ENCODE peak calls at places on chromosomes 7 and 10, in four cellular contexts. W is neural progenitor cell, L is OCI-LY7, E is PC-3. Y is an unnamed sample.

GRCh38 chr7:15602236-15602635 is 40.4 kb upstream of the AGMO start:
- DNase-seq in W (no peak), L (no peak), E (no peak), Y (no peak)

GRCh38 chr10:76403876-76404275 is 972.5 kb downstream of the LRMDA start:
- DNase-seq in W (no peak), L (no peak), E (peak), Y (peak)

GRCh38 chr10:132829403-132829802 is 43.5 kb upstream of the NKX6-2 start:
- DNase-seq in W (no peak), L (no peak), E (no peak), Y (no peak)

GRCh38 chr10:3339531-3339950 is 167.0 kb upstream of the PITRM1 start:
- DNase-seq in W (no peak), L (no peak), E (peak), Y (peak)

GRCh38 chr7:45703373-45703821 is 129.2 kb downstream of the ADCY1 start:
- DNase-seq in W (no peak), L (no peak), E (no peak), Y (no peak)

GRCh38 chr7:130366561-130366960 is 13.7 kb upstream of the CPA1 start:
- DNase-seq in W (no peak), L (no peak), E (peak), Y (peak)

GRCh38 chr10:97302088-97302791 is 9.8 kb upstream of the ARHGAP19 start:
- DNase-seq in W (no peak), L (no peak), E (no peak), Y (no peak)

GRCh38 chr10:116891208-116891607 is 41.9 kb downstream of the ENO4 start:
- DNase-seq in W (no peak), L (no peak), E (peak), Y (peak)

GRCh38 chr7:119026391-119026790 is 801.9 kb downstream of the ANKRD7 start:
- DNase-seq in W (no peak), L (no peak), E (no peak), Y (no peak)

GRCh38 chr10:3091346-3091787 is 24.0 kb downstream of the PFKP start:
- DNase-seq in W (no peak), L (no peak), E (peak), Y (peak)

GRCh38 chr10:22959950-22960349 is 32.1 kb downstream of the ARMC3 start:
- DNase-seq in W (no peak), L (no peak), E (no peak), Y (no peak)

GRCh38 chr10:22002531-22003110 is 909 bp downstream of the DNAJC1 start:
- DNase-seq in W (peak), L (peak), E (peak), Y (peak)

GRCh38 chr10:76396126-76396525 is 964.7 kb downstream of the LRMDA start:
- DNase-seq in W (no peak), L (no peak), E (no peak), Y (no peak)

GRCh38 chr10:52949899-52950298 is 177.3 kb upstream of the MBL2 start:
- DNase-seq in W (peak), L (peak), E (peak), Y (no peak)

GRCh38 chr7:120554960-120555571 is 282.1 kb downstream of the KCND2 start:
- DNase-seq in W (peak), L (peak), E (peak), Y (peak)

GRCh38 chr7:107742678-107743566 is 1.0 kb upstream of the CBLL1 start:
- DNase-seq in W (peak), L (no peak), E (no peak), Y (no peak)

GRCh38 chr7:124856299-124856888 is 73.2 kb downstream of the POT1 start:
- DNase-seq in W (peak), L (peak), E (peak), Y (peak)

GRCh38 chr7:77811895-77812685 is 13.5 kb downstream of the PHTF2 start:
- DNase-seq in W (no peak), L (no peak), E (peak), Y (peak)

GRCh38 chr10:16509996-16510395 is 11.7 kb downstream of the C1QL3 start:
- DNase-seq in W (no peak), L (no peak), E (no peak), Y (peak)

GRCh38 chr10:30197186-30197585 is 137.8 kb upstream of the JCAD start:
- DNase-seq in W (no peak), L (no peak), E (no peak), Y (no peak)

GRCh38 chr10:119120413-119120867 is 16.5 kb downstream of the DENND10 start:
- DNase-seq in W (no peak), L (peak), E (peak), Y (peak)

GRCh38 chr7:47100815-47101435 is 481.0 kb downstream of the TNS3 start:
- DNase-seq in W (peak), L (peak), E (peak), Y (peak)

GRCh38 chr7:19114591-19114855 is 2.9 kb downstream of the TWIST1 start:
- DNase-seq in W (no peak), L (no peak), E (peak), Y (peak)

GRCh38 chr7:151754142-151754590 is 122.7 kb downstream of the PRKAG2 start:
- DNase-seq in W (peak), L (peak), E (peak), Y (peak)

GRCh38 chr7:6648066-6648814 is 11.1 kb downstream of the ZNF316 start:
- DNase-seq in W (no peak), L (no peak), E (no peak), Y (no peak)

GRCh38 chr7:80420876-80421275 is 91.0 kb downstream of the GNAT3 start:
- DNase-seq in W (no peak), L (no peak), E (no peak), Y (no peak)

GRCh38 chr10:16984242-16984641 is 145.4 kb downstream of the CUBN start:
- DNase-seq in W (no peak), L (no peak), E (no peak), Y (no peak)

GRCh38 chr10:35821339-35821911 is 179.3 kb upstream of the FZD8 start:
- DNase-seq in W (no peak), L (no peak), E (no peak), Y (no peak)

GRCh38 chr7:5287802-5288201 is 5.1 kb downstream of the SLC29A4 start:
- DNase-seq in W (no peak), L (no peak), E (no peak), Y (no peak)

GRCh38 chr10:126253613-126254002 is 134.7 kb downstream of the ADAM12 start:
- DNase-seq in W (no peak), L (no peak), E (peak), Y (peak)

GRCh38 chr7:26507375-26508068 is 215.9 kb downstream of the SNX10 start:
- DNase-seq in W (no peak), L (no peak), E (no peak), Y (no peak)

GRCh38 chr10:62926407-62926806 is 110.2 kb upstream of the EGR2 start:
- DNase-seq in W (no peak), L (no peak), E (no peak), Y (no peak)

GRCh38 chr10:59336632-59337031 is 25.7 kb downstream of the FAM13C start:
- DNase-seq in W (no peak), L (no peak), E (no peak), Y (peak)

GRCh38 chr10:127535802-127536515 is 13.2 kb upstream of the NPS start:
- DNase-seq in W (no peak), L (no peak), E (no peak), Y (no peak)

GRCh38 chr10:118343115-118343514 is 991 bp upstream of the FAM204A start:
- DNase-seq in W (no peak), L (no peak), E (peak), Y (peak)

GRCh38 chr7:106448346-106448991 is 163.7 kb upstream of the NAMPT start:
- DNase-seq in W (no peak), L (no peak), E (no peak), Y (no peak)
- TF ChIP-seq EZH2phosphoT487 in W (no peak), L (no peak), E (no peak), Y (no peak)

DNA sequence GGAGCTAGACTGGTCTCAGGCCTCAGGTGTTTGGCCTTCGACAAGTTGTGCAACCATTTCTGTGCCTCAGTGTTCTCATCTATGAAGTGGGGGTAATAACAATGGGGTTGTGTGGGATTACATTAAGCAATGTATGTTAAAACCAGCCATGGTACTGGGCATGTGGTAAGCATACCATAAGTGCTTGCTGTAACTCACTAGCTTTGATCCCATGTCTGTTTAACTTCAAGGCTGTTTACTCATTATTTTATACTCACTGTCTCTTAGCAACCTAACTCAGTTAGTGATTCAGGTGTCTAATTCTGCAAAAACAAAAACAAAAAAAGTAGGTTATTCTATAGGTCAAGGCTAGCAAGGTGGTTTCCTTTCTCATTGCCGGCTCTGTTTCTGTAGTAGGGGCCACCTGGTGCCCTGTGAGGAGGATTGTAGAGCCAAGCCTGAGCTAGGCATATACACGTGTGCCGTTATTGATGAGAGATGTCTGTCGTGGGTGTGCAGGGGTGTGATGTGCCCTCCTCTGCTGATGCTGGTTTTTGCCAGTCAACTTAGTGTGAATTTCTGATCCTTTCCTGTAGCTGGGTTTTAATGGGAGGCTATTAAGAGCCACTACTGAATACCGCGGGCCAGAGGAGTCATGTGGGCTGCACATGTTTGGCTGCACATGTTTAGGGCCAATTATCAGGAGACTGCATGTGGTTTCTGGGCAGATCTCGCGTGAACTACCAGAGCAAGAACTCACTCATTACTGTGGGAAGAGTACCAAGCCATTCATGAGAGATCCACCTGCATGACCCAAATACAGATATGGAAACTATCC is 56.2 kb downstream of the EEPD1 start:
- DNase-seq in W (no peak), L (no peak), E (peak), Y (peak)
- TF ChIP-seq EZH2phosphoT487 in W (no peak), L (no peak), E (no peak), Y (no peak)

GRCh38 chr7:85074-85945 is 107.1 kb upstream of the FAM20C start:
- DNase-seq in W (peak), L (no peak), E (peak), Y (peak)
- TF ChIP-seq EZH2phosphoT487 in W (no peak), L (no peak), E (no peak), Y (no peak)

DNA sequence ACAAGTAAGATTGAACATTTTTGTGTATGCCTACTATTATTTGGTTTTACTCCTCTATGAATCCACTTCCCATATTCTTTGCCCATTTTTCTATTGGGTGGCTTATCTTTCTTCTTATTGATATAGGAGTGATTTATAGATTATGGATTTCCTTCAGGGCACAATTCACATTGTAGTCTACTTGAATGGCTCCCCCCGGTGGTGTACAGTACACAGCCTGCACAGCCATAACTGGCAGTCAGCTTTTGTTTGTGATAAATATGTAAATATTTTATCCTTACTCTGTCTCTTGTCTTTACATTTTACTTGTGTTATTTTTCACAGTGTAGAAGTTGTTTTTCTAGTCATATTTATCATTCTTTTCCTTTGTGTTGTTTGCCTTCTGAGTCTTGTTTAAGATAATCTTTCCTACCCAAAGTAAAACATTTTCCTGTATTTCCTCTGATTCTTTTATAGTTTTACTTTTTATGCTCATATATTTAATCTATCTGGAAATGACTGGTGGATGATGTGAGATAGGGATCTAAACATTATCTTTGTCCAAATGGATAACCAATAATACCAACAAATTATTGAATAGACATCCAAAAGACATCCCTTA is 23.9 kb upstream of the CALD1 start:
- DNase-seq in W (peak), L (peak), E (peak), Y (peak)
- TF ChIP-seq EZH2phosphoT487 in W (no peak), L (no peak), E (no peak), Y (no peak)

DNA sequence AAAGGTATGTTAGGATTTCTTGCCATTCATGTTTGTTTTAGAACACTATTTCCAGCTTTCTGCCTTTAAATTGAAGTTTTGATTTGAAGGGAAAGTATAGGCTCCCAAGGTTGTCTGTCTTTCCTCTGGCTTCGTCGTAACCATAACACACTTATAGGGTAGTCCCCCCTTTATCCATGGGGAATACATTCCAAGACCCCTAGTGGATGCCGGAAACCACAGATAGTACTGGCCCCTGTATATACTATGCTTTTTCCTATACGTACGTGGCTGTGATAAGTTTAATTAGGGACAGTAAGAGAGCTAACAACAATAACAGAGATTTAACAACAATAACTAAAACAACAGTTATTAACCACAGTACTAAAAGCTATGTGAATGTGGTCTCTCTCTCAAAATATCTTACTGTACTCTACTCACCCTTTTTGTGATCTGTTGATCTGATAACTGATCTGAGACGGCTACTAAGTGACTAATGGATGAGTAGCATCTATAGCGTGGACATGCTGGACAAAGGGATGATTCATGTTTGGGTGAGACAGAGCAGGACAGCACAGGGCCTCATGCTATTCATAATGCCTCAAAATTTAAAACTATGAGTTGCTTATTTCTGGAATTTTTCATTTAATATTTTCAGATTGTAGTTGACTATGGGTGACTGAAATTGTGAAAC is 273.1 kb downstream of the AUTS2 start:
- DNase-seq in W (no peak), L (no peak), E (peak), Y (peak)
- TF ChIP-seq EZH2phosphoT487 in W (no peak), L (no peak), E (no peak), Y (peak)

GRCh38 chr10:79335094-79335469 is 12.2 kb upstream of the PPIF start:
- DNase-seq in W (no peak), L (no peak), E (no peak), Y (no peak)
- TF ChIP-seq EZH2phosphoT487 in W (no peak), L (no peak), E (no peak), Y (no peak)

GRCh38 chr7:66697451-66698438 is 42.8 kb upstream of the RABGEF1 start:
- DNase-seq in W (peak), L (no peak), E (peak), Y (peak)
- TF ChIP-seq EZH2phosphoT487 in W (no peak), L (no peak), E (no peak), Y (no peak)

DNA sequence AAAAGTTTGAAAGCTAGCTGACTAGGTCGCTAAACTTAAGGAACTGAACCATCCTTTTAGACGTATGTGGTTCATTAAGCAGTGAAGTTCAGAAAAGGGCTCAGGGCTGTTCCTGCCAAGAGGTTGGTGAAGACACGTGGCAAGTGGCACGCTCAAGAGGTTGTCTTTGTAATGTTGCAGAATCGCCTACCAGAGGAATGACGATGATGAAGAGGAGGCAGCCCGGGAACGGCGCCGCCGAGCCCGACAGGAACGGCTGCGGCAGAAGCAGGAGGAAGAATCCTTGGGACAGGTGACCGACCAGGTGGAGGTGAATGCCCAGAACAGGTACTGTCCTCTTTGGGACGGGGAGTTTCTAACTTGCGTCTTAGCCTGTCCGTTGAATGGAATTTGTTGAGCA is 57.7 kb upstream of the AGBL3 start:
- DNase-seq in W (no peak), L (no peak), E (no peak), Y (no peak)
- TF ChIP-seq EZH2phosphoT487 in W (no peak), L (no peak), E (no peak), Y (no peak)

Y was measured in GM23248.